ENCODE peak calls at places on chromosomes 3 and 15, in ten cellular contexts. D, J, Z, C, L, Q, Y, F, O and V are unnamed samples.

GRCh38 chr3:55622116-55622515 is 135.0 kb upstream of the WNT5A start:
- DNase-seq in Z (no peak), L (no peak), D (no peak), F (no peak), C (no peak), O (no peak), J (no peak), Q (no peak), Y (peak; percentile 69), V (no peak)

GRCh38 chr3:105368575-105369500 is 2.1 kb downstream of the ALCAM start:
- DNase-seq in Z (peak; percentile 89), J (peak; percentile 40), Q (peak; percentile 41), O (peak; percentile 86), F (peak; percentile 43), C (peak; percentile 14), Y (peak; percentile 95), D (peak; percentile 9), L (peak; percentile 91), V (peak; percentile 80)

GRCh38 chr3:143478124-143478693 is 358.6 kb downstream of the CHST2 start:
- DNase-seq in C (no peak), J (no peak), F (no peak), D (no peak), Y (no peak), O (no peak), Q (no peak), L (no peak), Z (no peak), V (no peak)

GRCh38 chr3:121836069-121836468 is 1.1 kb downstream of the EAF2 start:
- DNase-seq in L (no peak), Q (no peak), F (no peak), O (no peak), Y (no peak), J (no peak), Z (peak; percentile 57), C (no peak), D (no peak), V (no peak)

GRCh38 chr3:43132883-43133743 is 27.2 kb upstream of the POMGNT2 start:
- DNase-seq in D (no peak), J (no peak), C (no peak), Q (no peak), F (no peak), L (no peak), Z (no peak), Y (no peak), O (no peak), V (no peak)

GRCh38 chr3:155065537-155065936 is 14.6 kb upstream of the MME start:
- DNase-seq in J (no peak), D (no peak), C (peak; percentile 38), Y (peak; percentile 92), Q (no peak), O (no peak), L (no peak), F (no peak), Z (no peak), V (no peak)

GRCh38 chr3:9224490-9224889 is 25.0 kb downstream of the SRGAP3 start:
- DNase-seq in J (no peak), D (no peak), F (no peak), L (no peak), Z (peak; percentile 32), Q (no peak), C (no peak), Y (peak; percentile 47), O (no peak), V (no peak)

GRCh38 chr3:97481416-97481815 is 283.1 kb upstream of the ARL6 start:
- DNase-seq in D (no peak), F (no peak), Y (no peak), J (no peak), Q (no peak), L (no peak), Z (no peak), C (no peak), O (no peak), V (no peak)

GRCh38 chr3:69999191-70000027 is at the start of gene SAMMSON:
- DNase-seq in F (no peak), L (no peak), Q (no peak), Y (no peak), O (no peak), J (no peak), D (no peak), Z (no peak), C (peak; percentile 24), V (peak; percentile 94)

GRCh38 chr3:46368569-46368968 is 2.2 kb upstream of the CCR5 start:
- DNase-seq in F (peak; percentile 36), D (no peak), C (no peak), J (peak; percentile 37), O (peak; percentile 77), L (peak; percentile 86), Q (no peak), Z (peak; percentile 96), Y (no peak), V (no peak)

GRCh38 chr15:40809051-40809450 is 1.8 kb upstream of the DNAJC17 start:
- DNase-seq in F (no peak), Y (no peak), O (no peak), J (no peak), D (no peak), Q (no peak), Z (no peak), L (no peak), C (no peak), V (no peak)

GRCh38 chr15:31221936-31222515 is 104.6 kb upstream of the KLF13 start:
- DNase-seq in O (no peak), L (peak; percentile 41), F (no peak), Z (peak; percentile 52), C (no peak), Y (no peak), D (no peak), J (no peak), Q (no peak), V (no peak)

GRCh38 chr3:118936811-118937210 is 97.8 kb downstream of the IGSF11 start:
- DNase-seq in J (no peak), C (no peak), O (no peak), Z (no peak), Q (peak; percentile 45), Y (no peak), L (no peak), D (no peak), F (no peak), V (no peak)

GRCh38 chr15:85031086-85031943 is 49.7 kb downstream of the PDE8A start:
- DNase-seq in Q (no peak), Y (no peak), Z (no peak), L (no peak), F (no peak), D (no peak), C (no peak), O (no peak), J (no peak), V (no peak)

GRCh38 chr3:23055733-23056376 is 147.3 kb upstream of the UBE2E2 start:
- DNase-seq in J (no peak), C (peak; percentile 52), O (no peak), Y (peak; percentile 81), Q (no peak), Z (no peak), L (no peak), F (no peak), D (no peak), V (peak; percentile 8)

GRCh38 chr15:69082041-69082502 is 67.6 kb downstream of the NOX5 start:
- DNase-seq in Y (peak; percentile 10), C (no peak), L (no peak), F (no peak), Z (no peak), D (no peak), O (no peak), Q (no peak), J (no peak), V (peak; percentile 33)

GRCh38 chr15:60392986-60393811 is 4.6 kb downstream of the ANXA2 start:
- DNase-seq in D (no peak), Y (peak; percentile 100), Z (peak; percentile 50), J (no peak), Q (peak; percentile 49), F (no peak), O (no peak), L (no peak), C (peak; percentile 60), V (peak; percentile 98)

GRCh38 chr3:154316974-154317767 is 7.1 kb downstream of the DHX36 start:
- DNase-seq in Y (no peak), D (no peak), L (no peak), Q (no peak), C (no peak), Z (no peak), J (no peak), O (no peak), F (no peak), V (no peak)

GRCh38 chr3:38773528-38773927 is 42.5 kb downstream of the SCN10A start:
- DNase-seq in Z (no peak), O (no peak), C (no peak), L (no peak), Q (no peak), D (no peak), F (no peak), J (no peak), Y (no peak), V (no peak)

GRCh38 chr3:13566769-13567310 is 17.9 kb downstream of the FBLN2 start:
- DNase-seq in Q (no peak), J (no peak), Y (no peak), Z (no peak), C (no peak), D (no peak), O (no peak), F (no peak), L (no peak), V (no peak)

GRCh38 chr3:67601919-67602608 is 52.3 kb downstream of the SUCLG2 start:
- DNase-seq in O (peak; percentile 18), Y (no peak), L (peak; percentile 66), F (no peak), D (no peak), J (no peak), Z (no peak), Q (no peak), C (no peak), V (no peak)

GRCh38 chr3:160544837-160545236 is 20.5 kb downstream of the KPNA4 start:
- DNase-seq in C (no peak), Y (no peak), L (no peak), Z (no peak), D (no peak), O (no peak), Q (no peak), J (no peak), F (no peak), V (no peak)

GRCh38 chr3:79019924-79020173 is 747.9 kb downstream of the ROBO1 start:
- DNase-seq in Y (no peak), C (no peak), F (no peak), Q (no peak), O (no peak), L (no peak), Z (no peak), J (no peak), D (no peak), V (no peak)

GRCh38 chr3:119664850-119665379 is 4.5 kb upstream of the POPDC2 start:
- DNase-seq in Q (no peak), Y (no peak), O (no peak), D (no peak), J (no peak), F (no peak), L (no peak), C (no peak), Z (peak; percentile 28), V (no peak)

GRCh38 chr15:90818251-90819210 is 49.9 kb upstream of the FURIN start:
- DNase-seq in L (peak; percentile 63), Q (peak; percentile 48), C (no peak), Z (peak; percentile 99), J (no peak), D (no peak), Y (no peak), O (no peak), F (no peak), V (no peak)